ENCODE peak calls at places on chromosomes 6 and 20, in five cellular contexts. W, P, A, K and I are unnamed samples.

GRCh38 chr6:166725571-166725970 is 98.5 kb upstream of the RPS6KA2 start:
- DNase-seq in K (no peak), P (no peak), W (no peak), A (no peak), I (no peak)

GRCh38 chr6:11410539-11411307 is 126.8 kb upstream of the TMEM170B start:
- DNase-seq in W (peak; percentile 21), A (no peak), K (no peak), P (no peak), I (no peak)

GRCh38 chr6:9540534-9541126 is 874.2 kb downstream of the TFAP2A start:
- DNase-seq in A (no peak), K (peak; percentile 23), P (no peak), W (no peak), I (no peak)

GRCh38 chr6:43742285-43742684 is 27.7 kb upstream of the VEGFA start:
- DNase-seq in P (peak; percentile 45), W (no peak), A (no peak), K (no peak), I (no peak)

GRCh38 chr6:104423691-104424090 is 436.0 kb downstream of the HACE1 start:
- DNase-seq in K (no peak), W (no peak), P (no peak), A (no peak), I (no peak)

GRCh38 chr20:17568972-17569471 is 853 bp upstream of the DSTN start:
- DNase-seq in P (peak; percentile 88), W (peak; percentile 16), K (peak; percentile 98), A (peak; percentile 14), I (peak; percentile 20)

GRCh38 chr6:16335176-16335575 is 96.8 kb downstream of the GMPR start:
- DNase-seq in A (no peak), K (no peak), P (peak; percentile 60), W (no peak), I (no peak)

GRCh38 chr6:38876470-38876869 is 161.4 kb downstream of the DNAH8 start:
- DNase-seq in K (no peak), A (peak; percentile 1), P (no peak), W (no peak), I (peak; percentile 2)

GRCh38 chr6:44667668-44668390 is 280.3 kb downstream of the CDC5L start:
- DNase-seq in P (peak; percentile 51), K (no peak), A (no peak), W (no peak), I (no peak)

GRCh38 chr20:64219202-64219601 is 36.3 kb upstream of the PCMTD2 start:
- DNase-seq in K (no peak), A (no peak), P (no peak), W (no peak), I (no peak)

GRCh38 chr20:32282461-32282860 is 5.0 kb downstream of the KIF3B start:
- DNase-seq in K (no peak), A (peak; percentile 11), P (no peak), W (peak; percentile 22), I (no peak)

GRCh38 chr6:137579612-137580011 is 85.4 kb upstream of the OLIG3 start:
- DNase-seq in W (no peak), K (no peak), P (no peak), A (no peak), I (no peak)

GRCh38 chr6:157272372-157272771 is 50.9 kb downstream of the TMEM242 start:
- DNase-seq in K (no peak), A (no peak), P (no peak), W (no peak), I (no peak)

GRCh38 chr20:35791823-35792222 is 20.0 kb downstream of the PHF20 start:
- DNase-seq in K (peak; percentile 89), A (no peak), W (no peak), P (no peak), I (no peak)

GRCh38 chr20:3223937-3224680 is 14.8 kb downstream of the ITPA start:
- DNase-seq in W (no peak), P (no peak), A (no peak), K (no peak), I (no peak)

GRCh38 chr6:33621396-33622388 is 570 bp downstream of the ITPR3 start:
- DNase-seq in P (no peak), K (no peak), W (no peak), A (no peak), I (no peak)

GRCh38 chr20:588932-589672 is 21.0 kb downstream of the TCF15 start:
- DNase-seq in W (no peak), A (no peak), P (no peak), K (no peak), I (no peak)

GRCh38 chr6:14883921-14884320 is 361.9 kb upstream of the JARID2 start:
- DNase-seq in K (no peak), A (no peak), W (no peak), P (no peak), I (no peak)

GRCh38 chr6:113858067-113858604 is 991 bp downstream of the MARCKS start:
- DNase-seq in P (peak; percentile 78), A (peak; percentile 31), W (no peak), K (no peak), I (peak; percentile 64)

GRCh38 chr6:46903175-46903574 is 18.6 kb downstream of the ADGRF5 start:
- DNase-seq in W (no peak), A (no peak), K (no peak), P (no peak), I (no peak)

GRCh38 chr6:158457616-158458278 is 102.1 kb upstream of the TMEM181 start:
- DNase-seq in A (no peak), K (no peak), P (no peak), W (no peak), I (no peak)

GRCh38 chr6:80477591-80478370 is 371.3 kb downstream of the BCKDHB start:
- DNase-seq in P (no peak), W (no peak), A (no peak), K (no peak), I (no peak)

GRCh38 chr6:33215761-33216649 is 7.7 kb downstream of the RING1 start:
- DNase-seq in A (no peak), K (no peak), W (no peak), P (peak; percentile 48), I (no peak)

GRCh38 chr20:22691369-22692118 is 107.2 kb upstream of the FOXA2 start:
- DNase-seq in A (peak; percentile 55), K (peak; percentile 39), P (peak; percentile 85), W (peak; percentile 51), I (peak; percentile 67)

GRCh38 chr6:105835373-105835772 is 250.8 kb upstream of the PRDM1 start:
- DNase-seq in P (no peak), A (no peak), W (no peak), K (no peak), I (no peak)

GRCh38 chr6:13848553-13849150 is 34.3 kb upstream of the MCUR1 start:
- DNase-seq in A (no peak), P (no peak), K (no peak), W (no peak), I (no peak)

GRCh38 chr6:38509713-38510112 is 130.0 kb downstream of the BTBD9 start:
- DNase-seq in P (no peak), K (no peak), W (no peak), A (no peak), I (no peak)

GRCh38 chr6:13667655-13668054 is 44.0 kb downstream of the RANBP9 start:
- DNase-seq in K (no peak), W (no peak), A (no peak), P (no peak), I (no peak)

GRCh38 chr6:108106261-108106660 is 31.7 kb upstream of the OSTM1 start:
- DNase-seq in W (no peak), P (no peak), A (no peak), K (no peak), I (no peak)

GRCh38 chr20:17901971-17902370 is 66.6 kb downstream of the SNX5 start:
- DNase-seq in W (no peak), P (no peak), A (no peak), K (no peak), I (no peak)

GRCh38 chr20:52033313-52033712 is 158.3 kb downstream of the ZFP64 start:
- DNase-seq in W (no peak), K (no peak), P (no peak), A (no peak), I (no peak)

GRCh38 chr20:59835448-59836395 is 97.7 kb downstream of the SYCP2 start:
- DNase-seq in A (no peak), W (no peak), K (no peak), P (no peak), I (no peak)